ENCODE peak calls at places on chromosomes 6 and 20, in five cellular contexts. W is tibial nerve, E is prostate gland, H is choroid plexus epithelial cell, C is MCF 10A. B is an unnamed sample.

GRCh38 chr6:107822154-107823046 is 1.7 kb downstream of the SCML4 start:
- DNase-seq in C (no peak), E (no peak), W (no peak), H (peak; percentile 16), B (peak; percentile 30)

GRCh38 chr20:48403362-48403761 is 424.4 kb downstream of the PREX1 start:
- DNase-seq in E (no peak), W (no peak), H (no peak), C (no peak), B (no peak)

GRCh38 chr6:133964052-133964451 is 11.0 kb downstream of the TBPL1 start:
- DNase-seq in H (peak; percentile 92), W (no peak), C (peak; percentile 82), E (no peak), B (no peak)

GRCh38 chr20:57738484-57738883 is 28.7 kb upstream of the PMEPA1 start:
- DNase-seq in C (no peak), H (no peak), E (no peak), W (no peak), B (no peak)

GRCh38 chr6:13371421-13372072 is 43.2 kb upstream of the TBC1D7 start:
- DNase-seq in W (no peak), E (no peak), H (no peak), C (no peak), B (no peak)

GRCh38 chr20:49262444-49262843 is 15.4 kb downstream of the ZNFX1 start:
- DNase-seq in C (no peak), W (no peak), E (no peak), H (no peak), B (no peak)

GRCh38 chr6:54431466-54431865 is 123.2 kb downstream of the TINAG start:
- DNase-seq in H (peak; percentile 13), C (no peak), W (no peak), E (no peak), B (no peak)

GRCh38 chr6:25239498-25239897 is 39.7 kb upstream of the CARMIL1 start:
- DNase-seq in W (no peak), H (no peak), C (no peak), E (no peak), B (no peak)

GRCh38 chr6:159130846-159131245 is 38.4 kb upstream of the FNDC1 start:
- DNase-seq in W (no peak), H (no peak), E (no peak), C (no peak), B (no peak)

GRCh38 chr6:139655783-139656705 is 281.6 kb upstream of the CITED2 start:
- DNase-seq in C (peak; percentile 22), E (peak; percentile 8), H (peak; percentile 35), W (no peak), B (no peak)

GRCh38 chr6:73579851-73580246 is 59.0 kb upstream of the EEF1A1 start:
- DNase-seq in W (peak; percentile 55), H (peak; percentile 94), E (no peak), C (peak; percentile 78), B (no peak)

GRCh38 chr6:128005009-128005408 is 104.2 kb upstream of the THEMIS start:
- DNase-seq in W (no peak), E (no peak), H (peak; percentile 39), C (peak; percentile 47), B (no peak)

GRCh38 chr6:108588586-108588985 is 27.9 kb downstream of the FOXO3 start:
- DNase-seq in H (peak; percentile 83), C (peak; percentile 43), W (no peak), E (no peak), B (no peak)

GRCh38 chr20:445514-446336 is 16.6 kb downstream of the TBC1D20 start:
- DNase-seq in H (no peak), W (no peak), C (peak; percentile 36), E (no peak), B (no peak)

GRCh38 chr6:150395388-150396009 is 26.7 kb downstream of the IYD start:
- DNase-seq in E (peak; percentile 28), W (peak; percentile 49), C (peak; percentile 75), H (peak; percentile 76), B (no peak)

GRCh38 chr6:32984639-32985389 is 16.4 kb downstream of the BRD2 start:
- DNase-seq in C (peak; percentile 91), H (peak; percentile 88), E (peak; percentile 97), W (peak; percentile 98), B (peak; percentile 85)

GRCh38 chr6:139828751-139829519 is 454.5 kb upstream of the CITED2 start:
- DNase-seq in E (no peak), C (no peak), H (no peak), W (no peak), B (no peak)

GRCh38 chr6:86192123-86192522 is 549.4 kb upstream of the SYNCRIP start:
- DNase-seq in H (peak; percentile 6), E (peak; percentile 9), W (no peak), C (peak; percentile 37), B (no peak)

GRCh38 chr6:41636803-41637178 is 1.5 kb upstream of the MDFI start:
- DNase-seq in E (peak; percentile 73), W (no peak), H (no peak), C (peak; percentile 84), B (no peak)

GRCh38 chr20:10077081-10077471 is 42.3 kb downstream of the ANKEF1 start:
- DNase-seq in W (no peak), C (no peak), H (no peak), E (no peak), B (no peak)

GRCh38 chr20:8148501-8148900 is 16.4 kb downstream of the PLCB1 start:
- DNase-seq in W (no peak), E (no peak), H (peak; percentile 34), C (peak; percentile 11), B (no peak)

GRCh38 chr20:461254-462198 is 807 bp downstream of the TBC1D20 start:
- DNase-seq in E (peak; percentile 37), H (peak; percentile 43), C (peak; percentile 42), W (peak; percentile 11), B (no peak)

GRCh38 chr20:62219101-62219991 is 732 bp downstream of the HRH3 start:
- DNase-seq in E (no peak), C (no peak), W (no peak), H (peak; percentile 23), B (no peak)

GRCh38 chr6:18784794-18785193 is 397.6 kb downstream of the RNF144B start:
- DNase-seq in H (no peak), E (no peak), W (no peak), C (no peak), B (no peak)

GRCh38 chr6:111721677-111722219 is 116.1 kb upstream of the TRAF3IP2 start:
- DNase-seq in W (no peak), E (no peak), C (peak; percentile 58), H (peak; percentile 73), B (no peak)

GRCh38 chr6:133817460-133818047 is 71.4 kb upstream of the TCF21 start:
- DNase-seq in C (no peak), W (no peak), H (no peak), E (no peak), B (no peak)

GRCh38 chr6:118186676-118187567 is 279.9 kb downstream of the SLC35F1 start:
- DNase-seq in W (no peak), E (no peak), H (peak; percentile 7), C (no peak), B (no peak)

GRCh38 chr6:137277971-137278602 is 58.9 kb upstream of the IFNGR1 start:
- DNase-seq in C (peak; percentile 42), E (no peak), W (no peak), H (peak; percentile 64), B (no peak)

DNA sequence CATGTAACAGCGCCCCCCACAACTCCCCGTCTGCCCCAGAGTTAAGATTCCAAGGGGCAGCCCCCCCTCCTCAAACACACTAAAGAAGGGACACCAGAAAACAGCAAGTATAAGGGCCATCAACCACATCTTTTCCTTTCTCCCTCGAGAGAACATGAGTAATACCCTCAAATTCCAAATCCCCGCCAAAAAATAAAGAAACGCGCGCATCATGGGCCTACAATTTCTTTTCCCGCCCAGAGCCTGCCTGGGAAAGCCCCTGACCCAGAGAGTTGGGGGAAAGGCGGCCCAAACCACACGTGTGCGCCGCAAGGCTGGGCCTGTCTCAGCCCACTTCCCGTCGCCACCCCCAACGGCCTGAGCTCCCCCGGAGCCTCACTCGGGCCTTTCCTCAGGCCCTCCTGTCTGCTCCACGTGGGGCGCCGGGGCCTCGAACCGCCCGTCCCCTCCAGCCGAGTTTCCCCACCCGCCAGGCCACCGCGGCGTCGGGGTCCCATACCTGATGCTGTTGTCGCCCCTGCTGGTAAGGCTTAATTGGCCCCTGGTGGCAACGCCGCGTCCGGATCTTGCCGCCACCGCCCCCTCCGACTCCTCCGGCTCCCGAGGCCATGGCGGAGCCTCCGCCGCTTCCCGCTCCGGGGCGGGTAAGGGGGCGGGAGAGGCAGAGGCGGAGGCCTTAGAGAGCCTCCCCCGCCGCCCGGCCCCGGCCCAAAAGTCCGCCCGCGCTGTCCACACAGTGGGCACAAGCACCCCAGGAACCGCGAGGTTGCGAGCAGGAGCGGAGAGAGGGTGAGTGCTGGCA is 746 bp downstream of the NUP153 start:
- DNase-seq in H (peak; percentile 69), W (peak; percentile 40), C (peak; percentile 65), E (peak; percentile 33), B (peak; percentile 86)
- TF ChIP-seq CTCF in H (peak; percentile 11), W (no peak), C (no peak), E (no peak), B (no peak)

GRCh38 chr6:129251669-129252376 is 368.9 kb downstream of the LAMA2 start:
- DNase-seq in E (peak; percentile 57), C (peak; percentile 77), H (peak; percentile 90), W (peak; percentile 81), B (no peak)
- TF ChIP-seq CTCF in E (peak; percentile 48), C (peak; percentile 88), H (peak; percentile 87), W (peak; percentile 77), B (peak; percentile 70)

GRCh38 chr6:30979076-30979475 is 4.4 kb upstream of the MUC21 start:
- DNase-seq in W (no peak), C (no peak), H (no peak), E (no peak), B (no peak)
- TF ChIP-seq CTCF in W (no peak), C (no peak), H (no peak), E (no peak), B (no peak)

DNA sequence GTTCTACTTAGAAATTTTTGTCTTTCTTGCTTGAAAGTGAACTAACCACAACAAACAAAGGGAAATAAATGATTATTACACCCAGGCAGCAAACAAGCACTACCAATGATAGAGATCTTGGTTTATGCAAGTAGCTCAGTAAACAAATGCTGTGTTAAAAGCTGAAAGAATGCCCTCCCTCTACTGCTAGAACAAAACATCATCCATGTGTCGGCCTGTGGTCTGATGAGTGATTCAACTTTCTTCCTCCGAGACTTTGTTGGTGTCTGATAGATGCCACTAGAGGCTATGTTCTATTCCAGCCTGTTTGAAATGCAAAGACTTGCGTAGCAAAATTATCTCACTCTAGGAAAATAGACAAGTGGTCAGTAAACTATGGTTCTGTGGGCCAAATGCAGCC is 544.9 kb upstream of the BTBD3 start:
- DNase-seq in H (no peak), C (no peak), W (no peak), E (no peak), B (no peak)
- TF ChIP-seq CTCF in H (no peak), C (no peak), W (no peak), E (no peak), B (no peak)

B was measured in natural killer cell.